ENCODE peak calls at places on chromosomes 11 and 22, in five cellular contexts. Y is H9, A is mesenchymal stem cell, L is H1, P is trophoblast cell. F is an unnamed sample.

GRCh38 chr22:19148417-19149046 is 1.6 kb downstream of the GSC2 start:
- DNase-seq in Y (no peak), A (no peak), L (no peak), P (no peak), F (no peak)

GRCh38 chr11:1943977-1944376 is 3.2 kb upstream of the MRPL23 start:
- DNase-seq in L (peak; percentile 42), A (no peak), P (no peak), Y (no peak), F (no peak)

GRCh38 chr22:38725900-38726655 is 20.3 kb downstream of the GTPBP1 start:
- DNase-seq in L (no peak), A (no peak), P (no peak), Y (no peak), F (no peak)

GRCh38 chr11:34587282-34587677 is 33.6 kb upstream of the EHF start:
- DNase-seq in Y (no peak), P (peak; percentile 58), L (no peak), A (no peak), F (no peak)

GRCh38 chr11:63939351-63939920 is 634 bp downstream of the NAA40 start:
- DNase-seq in Y (peak; percentile 44), L (no peak), P (peak; percentile 49), A (peak; percentile 47), F (no peak)

GRCh38 chr22:47198801-47199251 is 436.4 kb downstream of the TBC1D22A start:
- DNase-seq in Y (no peak), A (no peak), L (peak; percentile 13), P (no peak), F (no peak)

GRCh38 chr11:10496296-10496936 is 41.4 kb downstream of the AMPD3 start:
- DNase-seq in A (no peak), Y (no peak), L (no peak), P (no peak), F (no peak)

GRCh38 chr11:33620423-33621120 is 80.1 kb downstream of the C11orf91 start:
- DNase-seq in P (no peak), L (no peak), Y (no peak), A (no peak), F (no peak)

GRCh38 chr11:2237457-2238238 is 32.7 kb downstream of the ASCL2 start:
- DNase-seq in Y (no peak), A (no peak), P (no peak), L (no peak), F (no peak)

GRCh38 chr11:65132988-65133700 is 1.2 kb downstream of the SYVN1 start:
- DNase-seq in L (peak; percentile 75), P (peak; percentile 76), Y (peak; percentile 83), A (peak; percentile 17), F (no peak)

GRCh38 chr11:64854534-64855502 is 10.4 kb upstream of the CDC42BPG start:
- DNase-seq in A (peak; percentile 94), P (peak; percentile 94), L (no peak), Y (no peak), F (no peak)

GRCh38 chr11:71396548-71397123 is 51.6 kb downstream of the DHCR7 start:
- DNase-seq in Y (no peak), L (no peak), P (no peak), A (no peak), F (no peak)

DNA sequence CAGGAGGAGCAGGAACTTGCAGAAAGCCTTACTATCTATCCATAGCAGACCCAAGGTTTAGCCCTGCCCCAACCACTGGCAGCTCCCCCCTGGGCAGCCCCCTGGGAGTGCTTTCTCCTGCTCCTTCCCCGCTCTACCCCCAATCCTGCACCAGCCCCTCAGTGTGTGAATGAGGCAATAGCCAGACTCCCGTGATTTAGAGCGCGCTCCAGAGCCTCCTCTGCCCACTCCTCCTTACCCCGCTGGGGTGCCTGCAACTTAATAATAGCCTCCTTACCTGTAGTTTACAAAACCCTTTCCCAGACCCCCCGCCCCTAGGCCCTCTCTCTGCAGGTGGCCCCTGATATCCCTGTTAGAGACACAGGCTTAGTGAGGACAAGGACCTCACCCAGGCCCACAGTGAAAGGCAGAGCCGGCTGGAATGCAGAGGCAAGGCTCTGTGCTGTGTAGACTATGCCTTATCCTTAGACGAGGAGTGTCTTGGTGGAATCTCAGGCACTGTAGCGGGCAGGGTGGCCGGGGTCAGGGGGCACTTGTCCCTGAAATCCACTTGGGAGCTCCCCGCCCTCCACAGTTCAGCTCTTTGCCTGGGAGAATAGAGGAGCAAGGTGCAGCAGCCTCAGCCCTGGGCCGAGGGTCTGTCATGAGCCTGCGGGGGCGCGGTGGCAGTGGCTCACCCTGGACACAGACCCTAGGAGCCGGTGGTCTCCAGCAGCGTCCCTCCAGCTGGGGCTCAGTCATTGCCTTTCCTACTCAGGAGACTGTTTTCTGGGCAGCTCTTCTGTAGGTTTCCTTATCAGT is 4.3 kb upstream of the CARNS1 start:
- DNase-seq in A (no peak), L (no peak), Y (no peak), P (no peak), F (no peak)
- H3K4me1 ChIP-seq in A (peaks cover 22% of the 10 kb centered on the region), L (peaks cover 14% of the 10 kb centered on the region), Y (no peaks in the 10 kb centered on the region), P (no peaks in the 10 kb centered on the region), F (peaks cover 3% of the 10 kb centered on the region)

GRCh38 chr11:109130910-109131309 is 291.1 kb upstream of the C11orf87 start:
- DNase-seq in L (no peak), A (no peak), P (peak; percentile 66), Y (no peak), F (no peak)
- H2BK12ac ChIP-seq in L (no peak overlapping the region), A (no peak overlapping the region), P (no peak overlapping the region), Y (no peak overlapping the region), F (no peak overlapping the region)

DNA sequence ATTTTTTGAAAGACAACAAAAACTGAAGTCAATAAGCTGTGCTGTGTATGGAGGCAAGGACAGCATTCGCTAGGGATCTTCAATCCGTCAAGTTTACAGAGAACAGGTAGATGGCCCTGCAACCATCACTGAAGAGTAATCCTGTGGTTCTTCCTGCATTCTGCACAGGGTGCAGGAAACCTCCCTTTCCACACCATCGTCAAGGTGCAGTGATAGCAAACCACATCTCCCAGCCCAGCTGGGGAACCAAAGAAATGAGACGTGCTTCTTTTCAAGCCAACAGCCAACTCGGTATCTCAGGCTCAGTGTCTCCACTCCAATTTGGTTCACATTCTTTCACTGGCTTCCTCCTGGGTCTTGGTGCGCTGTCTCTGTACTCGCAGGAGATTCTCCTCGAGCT is 814.5 kb downstream of the OPCML start:
- DNase-seq in A (no peak), Y (no peak), L (no peak), P (no peak), F (no peak)
- H3K27ac ChIP-seq in A (no peak overlapping the region), Y (no peak overlapping the region), L (no peak overlapping the region), P (no peak overlapping the region), F (no peak overlapping the region)

DNA sequence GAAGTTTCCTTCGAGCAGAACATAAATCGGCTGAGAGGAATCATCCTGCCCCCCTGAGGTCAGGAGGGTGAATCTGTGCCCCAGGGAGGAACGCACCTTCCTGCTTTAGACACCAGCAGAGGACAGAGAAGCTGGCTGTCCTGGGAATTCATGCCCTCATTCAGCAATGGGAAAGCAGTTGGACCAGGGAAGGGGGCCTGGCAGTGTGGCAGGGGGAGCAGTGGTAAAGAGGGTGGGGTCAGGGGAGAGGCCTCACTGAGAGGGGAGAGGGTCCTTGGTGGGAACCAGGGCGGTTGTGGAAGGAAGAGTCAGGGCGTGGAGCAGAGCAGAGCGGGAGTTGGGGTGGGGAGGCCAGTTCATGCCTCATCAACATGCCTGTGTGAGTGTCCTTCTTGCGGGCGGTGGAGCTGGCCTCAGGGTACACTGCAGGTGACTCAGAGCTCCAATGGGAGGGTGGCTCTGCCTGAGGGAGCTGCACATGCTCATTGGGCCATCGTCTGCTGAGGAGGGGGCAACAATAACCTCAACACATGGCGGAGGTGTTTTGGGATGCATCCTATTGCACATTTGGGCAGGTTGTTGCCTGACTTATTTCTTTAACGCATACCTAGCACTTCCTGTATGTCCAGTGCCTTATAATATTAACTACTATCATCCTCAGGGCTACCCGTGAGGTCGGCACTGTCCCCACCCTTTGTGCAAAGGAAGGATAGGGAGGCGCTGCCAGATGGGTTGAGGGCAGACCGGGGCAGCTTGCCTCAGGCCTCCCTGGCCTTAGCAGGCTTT is 23.2 kb downstream of the MED15 start:
- DNase-seq in L (no peak), P (peak; percentile 85), Y (no peak), A (peak; percentile 85), F (no peak)
- H3K4me1 ChIP-seq in L (peaks cover 20% of the 10 kb centered on the region), P (peaks cover 54% of the 10 kb centered on the region), Y (no peaks in the 10 kb centered on the region), A (peaks cover 58% of the 10 kb centered on the region), F (peaks cover 34% of the 10 kb centered on the region)

DNA sequence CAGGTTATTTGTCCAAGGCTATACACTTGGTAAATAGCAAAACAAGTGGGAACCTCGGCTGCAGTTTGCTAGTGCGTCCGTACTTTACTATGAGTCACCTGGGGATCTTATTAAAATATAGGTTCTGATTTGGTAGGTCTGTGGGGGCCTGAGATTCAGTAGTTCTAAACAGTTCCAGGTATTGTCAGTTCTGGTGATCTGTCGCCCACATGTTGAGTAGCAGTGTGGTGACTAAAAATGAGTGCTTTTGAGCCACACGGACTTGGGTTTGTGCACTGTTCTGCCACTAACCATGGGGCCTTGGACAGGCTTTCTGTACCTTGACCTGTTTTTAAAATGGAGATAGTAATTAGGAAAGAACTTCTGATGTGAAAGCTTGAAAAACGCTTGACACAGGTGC is 15.7 kb downstream of the FBXO7 start:
- DNase-seq in Y (no peak), P (no peak), A (no peak), L (no peak), F (no peak)
- H2BK12ac ChIP-seq in Y (no peak overlapping the region), P (no peak overlapping the region), A (no peak overlapping the region), L (no peak overlapping the region), F (no peak overlapping the region)

F was measured in neuronal stem cell.